ENCODE peak calls at places on chromosomes 11 and 22, in nine cellular contexts. One of them, this sample, is unnamed.

GRCh38 chr11:61075891-61076290 is 26.4 kb upstream of the CD5 start:
- DNase-seq in heart left ventricle: no peak
- DNase-seq in stimulated activated CD4-positive, alpha-beta T cell treated with anti-CD3 and anti-CD28 coated beads, Interleukin-4, amount 100 ng/mL, for 4 hours: no peak
- DNase-seq in substantia nigra: no peak
- DNase-seq in RWPE1: peak
- DNase-seq in amniotic stem cell: no peak
- DNase-seq in CD4-positive, alpha-beta T cell: no peak
- DNase-seq in NCI-H1092 treated with DMSO at 0.1 percent for 48 hours: no peak
- DNase-seq in WTC11: no peak
- DNase-seq in this sample: no peak

GRCh38 chr11:6197466-6198200 is 1.4 kb upstream of the OR52W1 start:
- DNase-seq in NCI-H1092 treated with DMSO at 0.1 percent for 48 hours: no peak
- DNase-seq in substantia nigra: no peak
- DNase-seq in WTC11: no peak
- DNase-seq in amniotic stem cell: no peak
- DNase-seq in stimulated activated CD4-positive, alpha-beta T cell treated with anti-CD3 and anti-CD28 coated beads, Interleukin-4, amount 100 ng/mL, for 4 hours: no peak
- DNase-seq in RWPE1: no peak
- DNase-seq in heart left ventricle: no peak
- DNase-seq in CD4-positive, alpha-beta T cell: no peak
- DNase-seq in this sample: no peak

GRCh38 chr22:45521178-45521577 is 18.5 kb downstream of the FBLN1 start:
- DNase-seq in RWPE1: no peak
- DNase-seq in amniotic stem cell: no peak
- DNase-seq in NCI-H1092 treated with DMSO at 0.1 percent for 48 hours: no peak
- DNase-seq in heart left ventricle: no peak
- DNase-seq in substantia nigra: no peak
- DNase-seq in stimulated activated CD4-positive, alpha-beta T cell treated with anti-CD3 and anti-CD28 coated beads, Interleukin-4, amount 100 ng/mL, for 4 hours: no peak
- DNase-seq in CD4-positive, alpha-beta T cell: no peak
- DNase-seq in WTC11: no peak
- DNase-seq in this sample: no peak

GRCh38 chr11:78314753-78315152 is 102.9 kb downstream of the GAB2 start:
- DNase-seq in heart left ventricle: no peak
- DNase-seq in substantia nigra: no peak
- DNase-seq in stimulated activated CD4-positive, alpha-beta T cell treated with anti-CD3 and anti-CD28 coated beads, Interleukin-4, amount 100 ng/mL, for 4 hours: no peak
- DNase-seq in RWPE1: no peak
- DNase-seq in amniotic stem cell: no peak
- DNase-seq in NCI-H1092 treated with DMSO at 0.1 percent for 48 hours: no peak
- DNase-seq in WTC11: no peak
- DNase-seq in CD4-positive, alpha-beta T cell: no peak
- DNase-seq in this sample: no peak

GRCh38 chr11:45675646-45676045 is 10.2 kb upstream of the CHST1 start:
- DNase-seq in substantia nigra: no peak
- DNase-seq in amniotic stem cell: no peak
- DNase-seq in stimulated activated CD4-positive, alpha-beta T cell treated with anti-CD3 and anti-CD28 coated beads, Interleukin-4, amount 100 ng/mL, for 4 hours: no peak
- DNase-seq in CD4-positive, alpha-beta T cell: no peak
- DNase-seq in NCI-H1092 treated with DMSO at 0.1 percent for 48 hours: no peak
- DNase-seq in WTC11: no peak
- DNase-seq in heart left ventricle: no peak
- DNase-seq in RWPE1: no peak
- DNase-seq in this sample: no peak

GRCh38 chr22:38696606-38697005 is 4.1 kb downstream of the JOSD1 start:
- DNase-seq in stimulated activated CD4-positive, alpha-beta T cell treated with anti-CD3 and anti-CD28 coated beads, Interleukin-4, amount 100 ng/mL, for 4 hours: peak
- DNase-seq in RWPE1: peak
- DNase-seq in WTC11: no peak
- DNase-seq in amniotic stem cell: peak
- DNase-seq in NCI-H1092 treated with DMSO at 0.1 percent for 48 hours: no peak
- DNase-seq in substantia nigra: no peak
- DNase-seq in heart left ventricle: no peak
- DNase-seq in CD4-positive, alpha-beta T cell: peak
- DNase-seq in this sample: no peak

GRCh38 chr11:83150450-83150849 is 6.5 kb upstream of the PCF11 start:
- DNase-seq in amniotic stem cell: no peak
- DNase-seq in CD4-positive, alpha-beta T cell: no peak
- DNase-seq in stimulated activated CD4-positive, alpha-beta T cell treated with anti-CD3 and anti-CD28 coated beads, Interleukin-4, amount 100 ng/mL, for 4 hours: no peak
- DNase-seq in heart left ventricle: no peak
- DNase-seq in RWPE1: no peak
- DNase-seq in NCI-H1092 treated with DMSO at 0.1 percent for 48 hours: no peak
- DNase-seq in WTC11: no peak
- DNase-seq in substantia nigra: no peak
- DNase-seq in this sample: no peak

GRCh38 chr11:82859746-82860145 is 40.5 kb downstream of the PRCP start:
- DNase-seq in amniotic stem cell: no peak
- DNase-seq in RWPE1: no peak
- DNase-seq in substantia nigra: no peak
- DNase-seq in NCI-H1092 treated with DMSO at 0.1 percent for 48 hours: no peak
- DNase-seq in stimulated activated CD4-positive, alpha-beta T cell treated with anti-CD3 and anti-CD28 coated beads, Interleukin-4, amount 100 ng/mL, for 4 hours: no peak
- DNase-seq in heart left ventricle: no peak
- DNase-seq in WTC11: no peak
- DNase-seq in CD4-positive, alpha-beta T cell: no peak
- DNase-seq in this sample: no peak

GRCh38 chr22:48744283-48744641 is 1083.4 kb downstream of the BRD1 start:
- DNase-seq in amniotic stem cell: no peak
- DNase-seq in substantia nigra: no peak
- DNase-seq in NCI-H1092 treated with DMSO at 0.1 percent for 48 hours: no peak
- DNase-seq in heart left ventricle: peak
- DNase-seq in CD4-positive, alpha-beta T cell: no peak
- DNase-seq in WTC11: no peak
- DNase-seq in RWPE1: no peak
- DNase-seq in stimulated activated CD4-positive, alpha-beta T cell treated with anti-CD3 and anti-CD28 coated beads, Interleukin-4, amount 100 ng/mL, for 4 hours: no peak
- DNase-seq in this sample: no peak

GRCh38 chr11:47955356-47955755 is 25.0 kb upstream of the PTPRJ start:
- DNase-seq in heart left ventricle: no peak
- DNase-seq in substantia nigra: no peak
- DNase-seq in WTC11: no peak
- DNase-seq in CD4-positive, alpha-beta T cell: no peak
- DNase-seq in amniotic stem cell: no peak
- DNase-seq in NCI-H1092 treated with DMSO at 0.1 percent for 48 hours: no peak
- DNase-seq in stimulated activated CD4-positive, alpha-beta T cell treated with anti-CD3 and anti-CD28 coated beads, Interleukin-4, amount 100 ng/mL, for 4 hours: no peak
- DNase-seq in RWPE1: no peak
- DNase-seq in this sample: no peak

GRCh38 chr22:28064941-28065340 is 145.9 kb upstream of the PITPNB start:
- DNase-seq in CD4-positive, alpha-beta T cell: no peak
- DNase-seq in heart left ventricle: no peak
- DNase-seq in amniotic stem cell: no peak
- DNase-seq in RWPE1: no peak
- DNase-seq in stimulated activated CD4-positive, alpha-beta T cell treated with anti-CD3 and anti-CD28 coated beads, Interleukin-4, amount 100 ng/mL, for 4 hours: no peak
- DNase-seq in WTC11: no peak
- DNase-seq in substantia nigra: no peak
- DNase-seq in NCI-H1092 treated with DMSO at 0.1 percent for 48 hours: no peak
- DNase-seq in this sample: no peak

GRCh38 chr11:72005347-72006260 is 6.9 kb downstream of the IL18BP start:
- DNase-seq in NCI-H1092 treated with DMSO at 0.1 percent for 48 hours: no peak
- DNase-seq in heart left ventricle: no peak
- DNase-seq in substantia nigra: no peak
- DNase-seq in RWPE1: no peak
- DNase-seq in CD4-positive, alpha-beta T cell: no peak
- DNase-seq in WTC11: no peak
- DNase-seq in stimulated activated CD4-positive, alpha-beta T cell treated with anti-CD3 and anti-CD28 coated beads, Interleukin-4, amount 100 ng/mL, for 4 hours: no peak
- DNase-seq in amniotic stem cell: no peak
- DNase-seq in this sample: no peak

This sample was measured in activated B cell treated with CpG ODN at 0.5 μM for 24 hours.